ENCODE peak calls at places on chromosome 9, in seven cellular contexts. One of them, this sample, is unnamed.

GRCh38 chr9:135156525-135157510 is 69.3 kb downstream of the OLFM1 start:
- DNase-seq in omental fat pad: no peak
- DNase-seq in neural crest cell: peak; percentile 81
- DNase-seq in PC-9: no peak
- DNase-seq in H1: peak; percentile 89
- DNase-seq in foreskin fibroblast: peak; percentile 10
- DNase-seq in BJ: no peak
- DNase-seq in this sample: peak; percentile 75

GRCh38 chr9:109815366-109815947 is 35.5 kb downstream of the PALM2AKAP2 start:
- DNase-seq in omental fat pad: no peak
- DNase-seq in neural crest cell: no peak
- DNase-seq in PC-9: peak; percentile 52
- DNase-seq in H1: no peak
- DNase-seq in foreskin fibroblast: peak; percentile 44
- DNase-seq in BJ: no peak
- DNase-seq in this sample: no peak

GRCh38 chr9:35808433-35808832 is 3.6 kb downstream of the SPAG8 start:
- DNase-seq in omental fat pad: no peak
- DNase-seq in neural crest cell: no peak
- DNase-seq in PC-9: no peak
- DNase-seq in H1: no peak
- DNase-seq in foreskin fibroblast: no peak
- DNase-seq in BJ: no peak
- DNase-seq in this sample: no peak

GRCh38 chr9:88681434-88681833 is 146.5 kb downstream of the NXNL2 start:
- DNase-seq in omental fat pad: no peak
- DNase-seq in neural crest cell: no peak
- DNase-seq in PC-9: no peak
- DNase-seq in H1: no peak
- DNase-seq in foreskin fibroblast: no peak
- DNase-seq in BJ: no peak
- DNase-seq in this sample: no peak

GRCh38 chr9:30773427-30773826 is 1611.0 kb upstream of the ACO1 start:
- DNase-seq in omental fat pad: no peak
- DNase-seq in neural crest cell: no peak
- DNase-seq in PC-9: no peak
- DNase-seq in H1: no peak
- DNase-seq in foreskin fibroblast: no peak
- DNase-seq in BJ: no peak
- DNase-seq in this sample: no peak

GRCh38 chr9:15718423-15718822 is 165.6 kb downstream of the CCDC171 start:
- DNase-seq in omental fat pad: no peak
- DNase-seq in neural crest cell: no peak
- DNase-seq in PC-9: no peak
- DNase-seq in H1: no peak
- DNase-seq in foreskin fibroblast: no peak
- DNase-seq in BJ: no peak
- DNase-seq in this sample: no peak

GRCh38 chr9:76463211-76463610 is 4.2 kb downstream of the GCNT1 start:
- DNase-seq in omental fat pad: no peak
- DNase-seq in neural crest cell: no peak
- DNase-seq in PC-9: no peak
- DNase-seq in H1: no peak
- DNase-seq in foreskin fibroblast: no peak
- DNase-seq in BJ: no peak
- DNase-seq in this sample: no peak

GRCh38 chr9:2663886-2664674 is 42.5 kb downstream of the VLDLR start:
- DNase-seq in omental fat pad: no peak
- DNase-seq in neural crest cell: no peak
- DNase-seq in PC-9: no peak
- DNase-seq in H1: no peak
- DNase-seq in foreskin fibroblast: no peak
- DNase-seq in BJ: no peak
- DNase-seq in this sample: no peak

GRCh38 chr9:16434522-16434921 is 435.9 kb downstream of the BNC2 start:
- DNase-seq in omental fat pad: no peak
- DNase-seq in neural crest cell: no peak
- DNase-seq in PC-9: no peak
- DNase-seq in H1: no peak
- DNase-seq in foreskin fibroblast: peak; percentile 71
- DNase-seq in BJ: peak; percentile 43
- DNase-seq in this sample: no peak

GRCh38 chr9:37840560-37841194 is 40.1 kb downstream of the DCAF10 start:
- DNase-seq in omental fat pad: no peak
- DNase-seq in neural crest cell: no peak
- DNase-seq in PC-9: peak; percentile 36
- DNase-seq in H1: no peak
- DNase-seq in foreskin fibroblast: peak; percentile 76
- DNase-seq in BJ: peak; percentile 30
- DNase-seq in this sample: no peak

GRCh38 chr9:89359018-89359417 is 40.7 kb downstream of the SECISBP2 start:
- DNase-seq in omental fat pad: no peak
- DNase-seq in neural crest cell: no peak
- DNase-seq in PC-9: no peak
- DNase-seq in H1: no peak
- DNase-seq in foreskin fibroblast: no peak
- DNase-seq in BJ: no peak
- DNase-seq in this sample: no peak

GRCh38 chr9:8382266-8382665 is 582.7 kb upstream of the DMAC1 start:
- DNase-seq in omental fat pad: no peak
- DNase-seq in neural crest cell: no peak
- DNase-seq in PC-9: no peak
- DNase-seq in H1: no peak
- DNase-seq in foreskin fibroblast: no peak
- DNase-seq in BJ: no peak
- DNase-seq in this sample: no peak

GRCh38 chr9:136385015-136385414 is 11.5 kb upstream of the CARD9 start:
- DNase-seq in omental fat pad: no peak
- DNase-seq in neural crest cell: no peak
- DNase-seq in PC-9: no peak
- DNase-seq in H1: no peak
- DNase-seq in foreskin fibroblast: no peak
- DNase-seq in BJ: no peak
- DNase-seq in this sample: no peak

GRCh38 chr9:136539427-136540412 is 6.1 kb downstream of the NOTCH1 start:
- DNase-seq in omental fat pad: peak; percentile 82
- DNase-seq in neural crest cell: no peak
- DNase-seq in PC-9: peak; percentile 88
- DNase-seq in H1: no peak
- DNase-seq in foreskin fibroblast: peak; percentile 66
- DNase-seq in BJ: no peak
- DNase-seq in this sample: no peak

GRCh38 chr9:20921362-20921761 is 110.1 kb downstream of the HACD4 start:
- DNase-seq in omental fat pad: no peak
- DNase-seq in neural crest cell: no peak
- DNase-seq in PC-9: no peak
- DNase-seq in H1: no peak
- DNase-seq in foreskin fibroblast: no peak
- DNase-seq in BJ: no peak
- DNase-seq in this sample: no peak

GRCh38 chr9:34992376-34992951 is 2.9 kb downstream of the DNAJB5 start:
- DNase-seq in omental fat pad: peak; percentile 62
- DNase-seq in neural crest cell: no peak
- DNase-seq in PC-9: no peak
- DNase-seq in H1: no peak
- DNase-seq in foreskin fibroblast: peak; percentile 85
- DNase-seq in BJ: peak; percentile 45
- DNase-seq in this sample: no peak

GRCh38 chr9:110788871-110789270 is 120.3 kb downstream of the MUSK start:
- DNase-seq in omental fat pad: no peak
- DNase-seq in neural crest cell: no peak
- DNase-seq in PC-9: no peak
- DNase-seq in H1: no peak
- DNase-seq in foreskin fibroblast: no peak
- DNase-seq in BJ: no peak
- DNase-seq in this sample: no peak

GRCh38 chr9:135086597-135087488 is 625 bp upstream of the OLFM1 start:
- DNase-seq in omental fat pad: no peak
- DNase-seq in neural crest cell: no peak
- DNase-seq in PC-9: no peak
- DNase-seq in H1: no peak
- DNase-seq in foreskin fibroblast: no peak
- DNase-seq in BJ: no peak
- DNase-seq in this sample: no peak

GRCh38 chr9:104143554-104143919 is 49.4 kb downstream of the SMC2 start:
- DNase-seq in omental fat pad: no peak
- DNase-seq in neural crest cell: no peak
- DNase-seq in PC-9: no peak
- DNase-seq in H1: no peak
- DNase-seq in foreskin fibroblast: no peak
- DNase-seq in BJ: no peak
- DNase-seq in this sample: no peak

GRCh38 chr9:134317431-134318414 is 8.5 kb upstream of the RXRA start:
- DNase-seq in omental fat pad: no peak
- DNase-seq in neural crest cell: no peak
- DNase-seq in PC-9: no peak
- DNase-seq in H1: no peak
- DNase-seq in foreskin fibroblast: peak; percentile 53
- DNase-seq in BJ: no peak
- DNase-seq in this sample: no peak

GRCh38 chr9:652896-653295 is 188.6 kb upstream of the DMRT1 start:
- DNase-seq in omental fat pad: no peak
- DNase-seq in neural crest cell: no peak
- DNase-seq in PC-9: no peak
- DNase-seq in H1: no peak
- DNase-seq in foreskin fibroblast: no peak
- DNase-seq in BJ: no peak
- DNase-seq in this sample: no peak

GRCh38 chr9:112885324-112885723 is 5.4 kb downstream of the SLC46A2 start:
- DNase-seq in omental fat pad: no peak
- DNase-seq in neural crest cell: no peak
- DNase-seq in PC-9: no peak
- DNase-seq in H1: no peak
- DNase-seq in foreskin fibroblast: no peak
- DNase-seq in BJ: no peak
- DNase-seq in this sample: no peak

GRCh38 chr9:112886351-112886750 is 4.3 kb downstream of the SLC46A2 start:
- DNase-seq in omental fat pad: no peak
- DNase-seq in neural crest cell: no peak
- DNase-seq in PC-9: no peak
- DNase-seq in H1: no peak
- DNase-seq in foreskin fibroblast: no peak
- DNase-seq in BJ: no peak
- DNase-seq in this sample: no peak

GRCh38 chr9:112890106-112891081 is at the start of gene SLC46A2:
- DNase-seq in omental fat pad: no peak
- DNase-seq in neural crest cell: peak; percentile 16
- DNase-seq in PC-9: no peak
- DNase-seq in H1: peak; percentile 60
- DNase-seq in foreskin fibroblast: no peak
- DNase-seq in BJ: no peak
- DNase-seq in this sample: no peak

GRCh38 chr9:112884721-112885120 is 6.0 kb downstream of the SLC46A2 start:
- DNase-seq in omental fat pad: no peak
- DNase-seq in neural crest cell: no peak
- DNase-seq in PC-9: no peak
- DNase-seq in H1: no peak
- DNase-seq in foreskin fibroblast: no peak
- DNase-seq in BJ: no peak
- DNase-seq in this sample: no peak

DNA sequence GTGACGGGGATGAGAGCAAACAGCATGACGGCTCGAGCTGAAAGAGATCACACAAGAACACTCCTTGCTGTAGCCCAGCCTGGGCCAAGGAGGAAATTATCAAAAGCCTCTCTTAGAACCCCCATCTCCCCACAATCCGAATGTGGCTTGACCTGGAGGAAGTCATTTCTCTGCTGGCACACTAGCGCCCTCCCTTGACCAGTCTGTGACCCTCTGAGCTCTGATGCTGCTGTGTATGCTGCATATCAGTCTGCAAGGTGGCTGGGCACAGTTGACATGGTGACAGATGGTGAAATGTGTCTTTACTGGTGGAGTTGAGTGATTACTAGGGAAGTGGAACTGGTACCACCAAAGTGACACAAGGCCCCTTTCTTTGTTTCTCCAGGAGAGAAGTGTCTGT is 3.3 kb downstream of the SLC46A2 start:
- DNase-seq in omental fat pad: no peak
- DNase-seq in neural crest cell: no peak
- DNase-seq in PC-9: no peak
- DNase-seq in H1: peak; percentile 85
- DNase-seq in foreskin fibroblast: no peak
- DNase-seq in BJ: no peak
- DNase-seq in this sample: no peak
- TF ChIP-seq CTCF in omental fat pad: no peak
- TF ChIP-seq CTCF in neural crest cell: no peak
- TF ChIP-seq CTCF in PC-9: no peak
- TF ChIP-seq CTCF in H1: peak; percentile 96
- TF ChIP-seq CTCF in foreskin fibroblast: no peak
- TF ChIP-seq CTCF in BJ: no peak
- TF ChIP-seq CTCF in this sample: no peak

DNA sequence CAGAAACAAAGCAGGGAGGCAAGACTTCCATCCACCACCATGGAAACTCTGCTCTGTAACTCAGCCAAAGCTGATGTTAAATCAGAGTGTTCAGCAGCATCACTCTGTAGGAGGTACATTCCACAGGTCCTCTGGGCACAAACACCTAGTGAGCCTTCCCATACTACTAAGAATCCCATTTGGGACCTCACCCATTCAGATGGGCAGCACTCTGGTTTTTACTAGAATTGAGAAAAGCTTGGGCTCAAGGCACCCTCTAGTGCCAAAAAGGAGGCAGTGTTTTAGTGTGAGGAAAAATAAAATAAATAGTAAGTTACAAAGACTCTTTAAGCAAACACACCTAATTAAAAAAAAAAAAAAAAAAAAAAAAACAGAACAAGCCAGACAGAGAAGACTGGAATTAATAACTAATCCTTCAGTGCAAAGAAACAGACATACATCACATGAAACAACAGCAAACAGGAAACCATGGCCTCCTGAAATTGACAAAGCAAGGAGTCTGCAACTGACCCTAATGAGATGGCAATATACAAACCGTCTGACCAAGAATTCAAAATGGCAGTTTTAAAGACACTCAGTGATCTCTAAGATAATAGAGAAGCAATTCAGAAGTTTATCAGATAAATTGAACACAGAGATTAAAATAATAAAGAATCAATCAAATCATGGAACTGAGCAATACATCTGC is 159.5 kb downstream of the GNA14 start:
- DNase-seq in omental fat pad: no peak
- DNase-seq in neural crest cell: no peak
- DNase-seq in PC-9: no peak
- DNase-seq in H1: no peak
- DNase-seq in foreskin fibroblast: no peak
- DNase-seq in BJ: no peak
- DNase-seq in this sample: no peak
- TF ChIP-seq CTCF in omental fat pad: no peak
- TF ChIP-seq CTCF in neural crest cell: peak; percentile 60
- TF ChIP-seq CTCF in PC-9: peak; percentile 59
- TF ChIP-seq CTCF in H1: no peak
- TF ChIP-seq CTCF in foreskin fibroblast: peak; percentile 61
- TF ChIP-seq CTCF in BJ: peak; percentile 64
- TF ChIP-seq CTCF in this sample: peak; percentile 48

GRCh38 chr9:93826209-93826608 is 128.9 kb downstream of the BARX1 start:
- DNase-seq in omental fat pad: no peak
- DNase-seq in neural crest cell: no peak
- DNase-seq in PC-9: no peak
- DNase-seq in H1: peak; percentile 94
- DNase-seq in foreskin fibroblast: no peak
- DNase-seq in BJ: no peak
- DNase-seq in this sample: no peak
- TF ChIP-seq CTCF in omental fat pad: no peak
- TF ChIP-seq CTCF in neural crest cell: peak; percentile 52
- TF ChIP-seq CTCF in PC-9: no peak
- TF ChIP-seq CTCF in H1: no peak
- TF ChIP-seq CTCF in foreskin fibroblast: peak; percentile 15
- TF ChIP-seq CTCF in BJ: peak; percentile 15
- TF ChIP-seq CTCF in this sample: peak; percentile 25

GRCh38 chr9:127022913-127023665 is 99.3 kb downstream of the ANGPTL2 start:
- DNase-seq in omental fat pad: no peak
- DNase-seq in neural crest cell: no peak
- DNase-seq in PC-9: no peak
- DNase-seq in H1: no peak
- DNase-seq in foreskin fibroblast: no peak
- DNase-seq in BJ: no peak
- DNase-seq in this sample: no peak
- TF ChIP-seq CTCF in omental fat pad: no peak
- TF ChIP-seq CTCF in neural crest cell: no peak
- TF ChIP-seq CTCF in PC-9: no peak
- TF ChIP-seq CTCF in H1: no peak
- TF ChIP-seq CTCF in foreskin fibroblast: no peak
- TF ChIP-seq CTCF in BJ: no peak
- TF ChIP-seq CTCF in this sample: no peak

This sample was measured in mesothelial cell of epicardium.